ENCODE peak calls at places on chromosomes 5 and 9, in eight cellular contexts. C is HCT116; Y is SK-N-SH; U is hepatocyte; Q is H9; B is CD8-positive, alpha-beta T cell; S is lower lobe of right lung; I is transverse colon. R is an unnamed sample. For H3K4me1, the result is how much of the 10 kb centered on the place peaks cover.

GRCh38 chr9:84512493-84512892 is 157.0 kb upstream of the NTRK2 start:
- DNase-seq in C (no peak), Q (no peak), U (no peak), I (no peak), Y (no peak), B (no peak), S (no peak), R (no peak)

GRCh38 chr5:177372910-177373309 is 11.3 kb upstream of the SLC34A1 start:
- DNase-seq in I (no peak), S (no peak), C (no peak), B (no peak), U (no peak), Y (no peak), Q (no peak), R (no peak)

GRCh38 chr9:14924821-14925220 is 14.6 kb upstream of the FREM1 start:
- DNase-seq in Y (no peak), C (no peak), I (no peak), B (no peak), S (no peak), U (no peak), Q (no peak), R (no peak)

GRCh38 chr5:138541511-138541910 is 1.5 kb downstream of the ETF1 start:
- DNase-seq in Y (no peak), U (no peak), S (no peak), Q (no peak), I (no peak), B (no peak), C (no peak), R (no peak)

GRCh38 chr9:76255781-76256455 is 138.3 kb downstream of the RFK start:
- DNase-seq in C (no peak), B (no peak), I (peak), Q (no peak), Y (no peak), U (peak), S (peak), R (no peak)

GRCh38 chr5:1657161-1657741 is 133.5 kb upstream of the LPCAT1 start:
- DNase-seq in S (no peak), I (no peak), B (no peak), C (no peak), U (no peak), Y (peak), Q (peak), R (no peak)

GRCh38 chr5:170056561-170057267 is 49.0 kb upstream of the FOXI1 start:
- DNase-seq in C (no peak), B (no peak), Q (no peak), I (no peak), S (no peak), Y (no peak), U (no peak), R (no peak)

GRCh38 chr9:125391704-125392103 is 130.1 kb downstream of the GAPVD1 start:
- DNase-seq in U (no peak), Q (peak), B (no peak), Y (no peak), S (no peak), C (no peak), I (no peak), R (no peak)

GRCh38 chr9:13033959-13034695 is 245.4 kb downstream of the MPDZ start:
- DNase-seq in Q (peak), S (peak), I (peak), U (peak), B (no peak), Y (peak), C (peak), R (peak)

GRCh38 chr9:5982352-5982751 is 33.1 kb downstream of the RANBP6 start:
- DNase-seq in Q (no peak), U (no peak), Y (no peak), C (no peak), S (no peak), I (no peak), B (no peak), R (no peak)

GRCh38 chr5:170429014-170429413 is 39.8 kb upstream of the KCNMB1 start:
- DNase-seq in Q (peak), B (no peak), S (no peak), U (no peak), I (no peak), Y (peak), C (no peak), R (no peak)

GRCh38 chr9:123678878-123679329 is 251.0 kb downstream of the DENND1A start:
- DNase-seq in B (no peak), Q (no peak), S (no peak), U (no peak), C (no peak), Y (peak), I (no peak), R (no peak)

GRCh38 chr5:172770675-172771438 is at the start of gene DUSP1:
- DNase-seq in Y (peak), U (peak), B (peak), S (peak), I (peak), C (peak), Q (peak), R (peak)

GRCh38 chr5:142856269-142856668 is 86.1 kb downstream of the ARHGAP26 start:
- DNase-seq in U (no peak), I (no peak), S (no peak), C (no peak), Q (no peak), B (no peak), Y (no peak), R (no peak)

GRCh38 chr9:95940265-95940664 is 64.8 kb downstream of the ERCC6L2 start:
- DNase-seq in C (no peak), U (no peak), Q (no peak), B (no peak), Y (no peak), S (no peak), I (no peak), R (no peak)

DNA sequence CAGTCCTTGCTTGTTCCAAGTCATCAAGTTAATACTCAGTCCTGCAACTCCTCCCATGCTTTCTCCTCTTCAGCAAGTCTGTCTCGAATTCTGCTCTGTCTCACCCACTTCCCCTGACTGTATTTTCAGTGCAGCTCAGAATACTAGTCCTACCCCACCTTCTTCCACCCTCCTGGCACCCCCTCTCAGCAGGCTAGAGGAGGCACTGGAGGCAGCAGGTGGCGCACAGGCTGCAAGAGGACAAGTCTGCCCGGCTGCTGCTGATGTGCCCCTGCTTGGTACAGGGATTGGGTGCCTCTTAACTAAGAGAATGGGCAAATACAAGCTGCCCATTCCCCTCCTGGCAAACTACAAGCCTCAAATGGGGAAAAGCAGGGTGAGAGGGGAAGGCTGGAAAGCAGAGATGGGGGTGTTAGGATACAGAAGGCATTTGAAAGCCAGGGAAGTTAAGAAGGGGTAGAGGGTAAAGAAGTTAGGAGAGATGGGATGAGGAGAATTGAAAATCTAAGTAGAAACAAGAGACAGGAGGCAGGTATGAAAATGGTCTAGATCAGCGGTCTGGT is 5.0 kb downstream of the TLN1 start:
- DNase-seq in Y (no peak), B (peak), C (no peak), I (peak), U (no peak), S (peak), Q (peak), R (no peak)
- TF ChIP-seq CTCF in Y (peak), B (peak), C (no peak), I (no peak), U (no peak), S (no peak), Q (no peak), R (peak)

DNA sequence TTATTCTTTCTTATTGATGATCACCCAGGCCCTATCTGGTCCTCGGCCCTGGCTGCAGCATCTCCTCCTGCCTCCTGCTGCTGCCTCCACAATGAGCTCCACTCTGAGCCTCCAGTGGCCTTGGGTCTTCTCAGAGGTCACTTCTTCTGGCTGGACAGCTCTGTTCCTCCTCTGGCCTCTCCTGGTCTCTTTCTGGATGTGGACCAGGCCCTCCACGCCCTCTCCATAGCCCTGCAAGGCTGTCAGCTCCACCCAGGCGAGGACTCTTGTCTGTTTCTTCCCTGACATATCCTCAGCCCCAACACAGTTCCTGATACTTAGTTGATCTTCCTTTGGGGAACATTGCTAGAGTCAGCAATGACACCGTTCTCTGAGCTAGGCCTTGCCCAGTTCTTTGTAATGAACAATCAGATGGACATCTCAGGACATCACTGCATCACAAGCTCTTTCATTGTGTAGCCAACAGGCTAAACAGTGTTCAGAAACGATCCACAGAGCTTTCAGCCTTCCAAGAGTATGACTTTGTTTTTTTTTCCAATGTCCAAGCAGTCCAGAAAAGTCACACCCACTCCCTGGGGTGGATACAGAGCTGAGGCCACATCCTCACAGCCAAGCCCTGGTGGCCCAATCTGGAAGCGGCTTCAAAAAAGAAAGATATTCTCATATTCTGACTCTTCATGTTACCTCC is 62.5 kb upstream of the DNAH5 start:
- DNase-seq in B (no peak), Y (no peak), U (no peak), Q (no peak), S (no peak), I (no peak), C (no peak), R (no peak)
- H3K4me1 ChIP-seq in B (under half), Y (under half), U (under half), Q (under half), S (under half), I (under half), C (under half), R (under half)

GRCh38 chr5:173919443-173919842 is 31.3 kb downstream of the CPEB4 start:
- DNase-seq in C (no peak), U (peak), S (no peak), B (no peak), I (no peak), Y (no peak), Q (no peak), R (no peak)

GRCh38 chr5:173915310-173916005 is 27.3 kb downstream of the CPEB4 start:
- DNase-seq in C (no peak), U (no peak), Q (no peak), I (no peak), S (no peak), Y (peak), B (no peak), R (no peak)

GRCh38 chr5:173920024-173920753 is 32.0 kb downstream of the CPEB4 start:
- DNase-seq in S (no peak), U (no peak), B (no peak), Q (no peak), I (no peak), Y (no peak), C (no peak), R (no peak)

GRCh38 chr5:173916233-173916632 is 28.1 kb downstream of the CPEB4 start:
- DNase-seq in C (no peak), S (no peak), I (no peak), Q (no peak), Y (no peak), U (no peak), B (no peak), R (no peak)

GRCh38 chr5:173917788-173918786 is 29.9 kb downstream of the CPEB4 start:
- DNase-seq in Y (peak), I (peak), U (peak), S (peak), B (peak), C (peak), Q (peak), R (peak)
- TF ChIP-seq CTCF in Y (no peak), I (no peak), U (no peak), S (no peak), B (no peak), C (no peak), Q (no peak), R (no peak)

DNA sequence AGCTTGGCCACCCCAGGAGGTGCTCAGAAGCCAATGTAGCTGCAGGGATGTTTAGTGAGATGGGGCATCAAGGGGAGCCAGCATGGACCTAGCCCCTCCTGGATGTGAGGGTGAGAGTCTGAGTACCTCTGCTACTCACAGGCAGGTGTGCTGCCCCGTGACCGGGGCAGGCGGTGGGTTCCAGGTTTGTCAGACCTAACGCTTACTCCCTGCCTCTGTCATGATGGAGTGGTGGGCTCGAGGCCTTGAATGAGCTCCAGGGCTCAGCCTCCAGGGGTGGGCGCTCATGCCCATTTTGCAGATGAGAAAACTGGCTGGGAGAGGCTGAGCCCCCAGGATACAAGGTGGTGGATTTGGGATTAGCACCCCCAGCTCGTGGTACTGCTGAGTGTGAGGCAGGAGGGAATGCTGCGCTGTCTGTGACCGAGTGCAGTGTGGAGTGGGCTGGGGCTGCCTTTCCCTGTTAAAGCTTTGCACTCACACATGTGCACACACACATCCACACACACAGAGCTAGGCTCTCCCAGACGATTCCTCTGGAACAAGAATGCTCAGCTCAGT is 1.5 kb downstream of the RXRA start:
- DNase-seq in S (peak), U (no peak), Q (no peak), I (no peak), C (no peak), B (no peak), Y (no peak), R (no peak)
- H3K4me1 ChIP-seq in S (half or more), U (half or more), Q (under half), I (half or more), C (under half), B (under half), Y (under half), R (half or more)

GRCh38 chr5:115455241-115455640 is 89.3 kb downstream of the FEM1C start:
- DNase-seq in I (no peak), Q (no peak), C (no peak), Y (no peak), U (peak), B (no peak), S (no peak), R (no peak)

GRCh38 chr5:115453391-115454095 is 91.0 kb downstream of the FEM1C start:
- DNase-seq in C (no peak), I (no peak), B (no peak), S (no peak), U (no peak), Q (no peak), Y (no peak), R (no peak)

GRCh38 chr5:115452083-115452482 is 92.5 kb downstream of the FEM1C start:
- DNase-seq in S (no peak), Y (no peak), I (no peak), U (no peak), C (no peak), B (no peak), Q (no peak), R (no peak)

GRCh38 chr5:115450741-115451140 is 93.8 kb downstream of the FEM1C start:
- DNase-seq in Y (no peak), B (no peak), I (no peak), S (no peak), C (no peak), U (no peak), Q (no peak), R (no peak)

GRCh38 chr5:115452791-115453190 is 91.8 kb downstream of the FEM1C start:
- DNase-seq in Y (no peak), B (no peak), S (no peak), C (no peak), I (no peak), U (no peak), Q (no peak), R (no peak)
- TF ChIP-seq CTCF in Y (no peak), B (no peak), S (no peak), C (no peak), I (no peak), U (no peak), Q (no peak), R (no peak)

DNA sequence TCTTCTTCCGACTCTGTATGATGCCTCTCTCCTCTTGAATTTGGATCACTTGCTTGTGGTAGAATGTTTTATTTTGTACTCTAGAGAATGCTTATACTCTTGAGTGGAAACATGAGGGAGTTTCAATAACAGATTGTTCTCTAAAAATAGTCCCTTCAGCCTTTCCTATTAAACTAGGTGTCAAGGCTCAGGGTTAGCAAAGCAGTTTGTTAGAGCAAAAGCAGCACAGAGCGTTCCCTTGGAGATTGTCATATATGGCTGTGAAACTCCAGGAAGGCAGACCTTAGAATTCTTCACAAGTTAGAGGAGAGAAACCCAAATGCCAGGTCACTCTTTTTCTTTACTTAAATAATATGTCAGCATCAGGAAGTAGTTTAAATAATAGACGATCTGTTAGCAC is 33.0 kb downstream of the MAMDC2 start:
- DNase-seq in Q (no peak), S (no peak), I (no peak), U (no peak), C (no peak), B (no peak), Y (no peak), R (no peak)
- H3K4me1 ChIP-seq in Q (under half), S (under half), I (under half), U (under half), C (under half), B (under half), Y (under half), R (under half)

R was measured in Caco-2.